ENCODE peak calls at places on chromosomes 6 and 20, in five cellular contexts. M is body of pancreas, F is left ventricle myocardium inferior, X is upper lobe of left lung, U is coronary artery. K is an unnamed sample.

GRCh38 chr20:19850190-19850533 is 92.1 kb downstream of the RIN2 start:
- DNase-seq in X (no peak), F (peak), M (no peak), U (no peak), K (no peak)

GRCh38 chr6:170288091-170288631 is 2.7 kb downstream of the DLL1 start:
- DNase-seq in F (no peak), M (no peak), X (no peak), U (peak), K (no peak)

GRCh38 chr6:5619249-5619648 is 357.9 kb downstream of the FARS2 start:
- DNase-seq in X (no peak), U (no peak), M (no peak), F (no peak), K (peak)

GRCh38 chr6:165663283-165663735 is 268 bp upstream of the PDE10A start:
- DNase-seq in U (no peak), X (peak), F (peak), M (peak), K (no peak)

GRCh38 chr6:128532827-128533226 is 12.4 kb upstream of the PTPRK start:
- DNase-seq in M (no peak), F (no peak), U (no peak), X (no peak), K (no peak)

GRCh38 chr20:42112161-42112560 is 494.0 kb upstream of the CHD6 start:
- DNase-seq in F (no peak), U (no peak), X (no peak), M (no peak), K (no peak)

GRCh38 chr6:157505912-157506491 is 125.0 kb downstream of the ZDHHC14 start:
- DNase-seq in F (no peak), U (no peak), M (no peak), X (no peak), K (no peak)

GRCh38 chr6:15870354-15871043 is 207.7 kb upstream of the DTNBP1 start:
- DNase-seq in X (no peak), F (no peak), M (no peak), U (no peak), K (no peak)

GRCh38 chr6:31702819-31703716 is at the start of gene ABHD16A:
- DNase-seq in U (peak), X (peak), M (peak), F (peak), K (peak)

GRCh38 chr6:14889698-14890593 is 355.9 kb upstream of the JARID2 start:
- DNase-seq in F (no peak), U (no peak), M (no peak), X (no peak), K (no peak)

GRCh38 chr6:37051138-37052026 is 45.9 kb downstream of the FGD2 start:
- DNase-seq in U (peak), X (peak), M (peak), F (peak), K (peak)

GRCh38 chr20:62778601-62779416 is 17.5 kb upstream of the MRGBP start:
- DNase-seq in X (peak), F (no peak), U (no peak), M (no peak), K (no peak)

GRCh38 chr20:53943522-53944291 is 126.7 kb downstream of the BCAS1 start:
- DNase-seq in X (no peak), M (peak), F (no peak), U (peak), K (peak)

GRCh38 chr6:7763896-7764295 is 38.0 kb downstream of the BMP6 start:
- DNase-seq in X (peak), U (no peak), F (no peak), M (no peak), K (no peak)

GRCh38 chr6:2020909-2021308 is 224.5 kb downstream of the GMDS start:
- DNase-seq in U (no peak), F (no peak), X (no peak), M (no peak), K (no peak)

GRCh38 chr6:37236921-37237320 is 20.7 kb upstream of the TBC1D22B start:
- DNase-seq in X (no peak), U (no peak), F (no peak), M (no peak), K (no peak)

GRCh38 chr6:43181942-43182860 is at the start of gene CUL9:
- DNase-seq in X (peak), U (peak), M (peak), F (peak), K (peak)

GRCh38 chr6:36843169-36843568 is 3.9 kb upstream of the CPNE5 start:
- DNase-seq in M (no peak), X (no peak), U (no peak), F (no peak), K (no peak)

GRCh38 chr6:165889636-165890403 is 226.8 kb upstream of the PDE10A start:
- DNase-seq in F (no peak), X (no peak), U (no peak), M (peak), K (no peak)

GRCh38 chr20:19633985-19634384 is 124.1 kb upstream of the RIN2 start:
- DNase-seq in M (no peak), U (no peak), X (no peak), F (no peak), K (no peak)

GRCh38 chr6:146861029-146861563 is 262.3 kb downstream of the ADGB start:
- DNase-seq in M (no peak), X (no peak), U (no peak), F (no peak), K (no peak)
- TF ChIP-seq CTCF in M (no peak), X (no peak), U (no peak), F (no peak), K (no peak)

GRCh38 chr6:44496705-44497369 is 109.3 kb downstream of the CDC5L start:
- DNase-seq in X (no peak), U (peak), M (no peak), F (no peak), K (no peak)

GRCh38 chr6:44493593-44493992 is 106.1 kb downstream of the CDC5L start:
- DNase-seq in F (no peak), U (no peak), M (no peak), X (no peak), K (no peak)

GRCh38 chr6:44493132-44493531 is 105.6 kb downstream of the CDC5L start:
- DNase-seq in X (no peak), F (no peak), M (no peak), U (no peak), K (no peak)

GRCh38 chr6:44495036-44495901 is 107.8 kb downstream of the CDC5L start:
- DNase-seq in F (no peak), M (no peak), X (peak), U (peak), K (no peak)

GRCh38 chr6:44494011-44494501 is 106.5 kb downstream of the CDC5L start:
- DNase-seq in X (no peak), F (no peak), M (no peak), U (peak), K (no peak)
- TF ChIP-seq CTCF in X (no peak), F (peak), M (no peak), U (no peak), K (no peak)

GRCh38 chr6:33418690-33419291 is 884 bp upstream of the CUTA start:
- DNase-seq in X (no peak), F (no peak), M (no peak), U (no peak), K (no peak)
- TF ChIP-seq CTCF in X (no peak), F (no peak), M (no peak), U (no peak), K (no peak)

DNA sequence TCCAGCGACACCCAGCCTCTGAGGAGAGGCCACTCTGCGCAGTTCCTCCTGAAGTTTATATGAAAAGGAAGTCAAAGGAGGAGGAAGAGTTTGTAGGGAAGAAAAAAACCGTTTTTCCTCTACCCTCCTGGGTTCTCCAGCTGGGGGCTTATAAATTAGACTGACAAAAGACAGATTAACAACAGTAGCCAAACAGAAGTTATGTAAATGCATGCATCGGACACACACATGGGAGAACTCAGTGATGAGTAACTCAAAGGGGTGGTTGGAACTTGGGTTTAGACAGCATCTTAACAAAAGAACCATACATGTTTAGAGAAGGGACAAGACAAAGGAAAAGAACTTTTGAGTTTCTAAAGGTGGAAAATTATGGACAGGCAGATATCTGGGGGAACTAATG is 71.2 kb downstream of the CD24 start:
- DNase-seq in X (no peak), U (no peak), F (no peak), M (no peak), K (no peak)
- TF ChIP-seq CTCF in X (no peak), U (no peak), F (no peak), M (no peak), K (no peak)

K was measured in GM10248.